ENCODE peak calls at places on chromosomes 6 and 20, in six cellular contexts. T is nephron progenitor cell; M is Right ventricle myocardium inferior; L is NT2/D1; Z is caudate nucleus; R is activated naive CD4-positive, alpha-beta T cell treated with Interleukin-2 at 50 U/mL for 16 hours. C is an unnamed sample.

GRCh38 chr20:62754122-62754990 is 41.9 kb upstream of the MRGBP start:
- DNase-seq in L (no peak), R (no peak), T (peak), Z (no peak), M (peak), C (no peak)

GRCh38 chr20:36604952-36605308 is 649 bp upstream of the RAB5IF start:
- DNase-seq in M (no peak), L (no peak), Z (peak), R (peak), T (peak), C (peak)

GRCh38 chr20:24970030-24970553 is 21.0 kb downstream of the CST7 start:
- DNase-seq in Z (no peak), T (no peak), R (no peak), M (no peak), L (no peak), C (no peak)

GRCh38 chr6:127117979-127118504 is 429 bp upstream of the RSPO3 start:
- DNase-seq in R (no peak), M (peak), Z (no peak), L (no peak), T (peak), C (peak)

GRCh38 chr6:156618600-156619205 is 158.5 kb upstream of the ARID1B start:
- DNase-seq in L (no peak), T (peak), R (no peak), M (no peak), Z (no peak), C (no peak)

GRCh38 chr6:139996253-139996834 is 621.9 kb upstream of the CITED2 start:
- DNase-seq in Z (no peak), T (peak), L (no peak), R (no peak), M (no peak), C (peak)

GRCh38 chr6:17719323-17720041 is 12.8 kb upstream of the NUP153 start:
- DNase-seq in M (no peak), L (no peak), Z (no peak), R (no peak), T (no peak), C (no peak)

GRCh38 chr20:62052842-62053464 is 12.7 kb downstream of the TAF4 start:
- DNase-seq in T (no peak), Z (no peak), M (no peak), R (no peak), L (no peak), C (no peak)

GRCh38 chr20:10218536-10219451 is at the start of gene SNAP25:
- DNase-seq in T (peak), R (peak), Z (peak), M (peak), L (peak), C (peak)

GRCh38 chr6:22631101-22631500 is 61.7 kb downstream of the HDGFL1 start:
- DNase-seq in M (no peak), Z (no peak), T (no peak), L (no peak), R (no peak), C (peak)

GRCh38 chr6:155314773-155315515 is 660 bp upstream of the TFB1M start:
- DNase-seq in R (peak), T (no peak), M (peak), L (no peak), Z (no peak), C (peak)

GRCh38 chr6:159973951-159974350 is 5.1 kb downstream of the IGF2R start:
- DNase-seq in L (no peak), R (no peak), M (no peak), T (no peak), Z (no peak), C (peak)

GRCh38 chr6:118774596-118774995 is 119.4 kb upstream of the ASF1A start:
- DNase-seq in T (no peak), M (no peak), L (no peak), Z (no peak), R (no peak), C (no peak)

GRCh38 chr6:78538002-78538401 is 329.3 kb upstream of the IRAK1BP1 start:
- DNase-seq in Z (no peak), M (no peak), T (no peak), R (no peak), L (no peak), C (no peak)

GRCh38 chr20:34582911-34583310 is 24.4 kb downstream of the MAP1LC3A start:
- DNase-seq in M (no peak), R (no peak), Z (no peak), T (no peak), L (no peak), C (no peak)

GRCh38 chr6:45445749-45446454 is 68.2 kb upstream of the SUPT3H start:
- DNase-seq in M (no peak), Z (no peak), T (no peak), L (no peak), R (peak), C (peak)

GRCh38 chr20:24785141-24785924 is 163.7 kb upstream of the CST7 start:
- DNase-seq in L (no peak), Z (no peak), T (no peak), M (no peak), R (no peak), C (no peak)

GRCh38 chr6:125142614-125143013 is 11.0 kb upstream of the TPD52L1 start:
- DNase-seq in L (no peak), Z (no peak), M (no peak), R (no peak), T (no peak), C (peak)

GRCh38 chr6:167294651-167295494 is 3.8 kb downstream of the UNC93A start:
- DNase-seq in T (no peak), L (no peak), R (no peak), Z (no peak), M (no peak), C (no peak)

GRCh38 chr6:109406196-109406595 is 23.9 kb upstream of the CD164 start:
- DNase-seq in L (no peak), R (no peak), T (no peak), M (no peak), Z (no peak), C (peak)

GRCh38 chr6:13563009-13563408 is 11.4 kb upstream of the SIRT5 start:
- DNase-seq in L (no peak), M (no peak), T (no peak), R (no peak), Z (no peak), C (peak)

GRCh38 chr6:136737343-136738177 is 54.7 kb downstream of the MAP3K5 start:
- DNase-seq in Z (no peak), T (no peak), M (no peak), L (no peak), R (no peak), C (peak)

GRCh38 chr6:162887981-162888689 is 160.4 kb downstream of the PACRG start:
- DNase-seq in L (no peak), R (no peak), T (no peak), M (peak), Z (no peak), C (no peak)

GRCh38 chr20:4949833-4950178 is 51.5 kb downstream of the SLC23A2 start:
- DNase-seq in Z (no peak), T (no peak), R (peak), L (no peak), M (no peak), C (peak)

GRCh38 chr6:150269130-150269856 is 99.5 kb upstream of the IYD start:
- DNase-seq in L (no peak), Z (no peak), M (no peak), T (no peak), R (no peak), C (no peak)

GRCh38 chr6:22512716-22513452 is 56.5 kb upstream of the HDGFL1 start:
- DNase-seq in M (no peak), Z (no peak), L (no peak), R (no peak), T (no peak), C (peak)

GRCh38 chr6:110415297-110415916 is at the start of gene DDO:
- DNase-seq in L (no peak), T (no peak), R (no peak), Z (peak), M (peak), C (peak)

GRCh38 chr6:150230877-150231428 is 88.1 kb downstream of the PPP1R14C start:
- DNase-seq in M (no peak), L (no peak), T (no peak), Z (no peak), R (no peak), C (no peak)

GRCh38 chr20:4167261-4168004 is 152.1 kb upstream of the RNF24 start:
- DNase-seq in M (no peak), L (no peak), Z (peak), R (no peak), T (peak), C (no peak)

GRCh38 chr20:18364768-18365167 is 76.4 kb downstream of the ZNF133 start:
- DNase-seq in Z (no peak), R (no peak), M (no peak), T (no peak), L (no peak), C (no peak)

GRCh38 chr6:74534485-74535211 is 671.2 kb downstream of the COL12A1 start:
- DNase-seq in R (no peak), M (no peak), L (no peak), T (no peak), Z (no peak), C (peak)

C was measured in fibroblast of villous mesenchyme.